ENCODE peak calls at places on chromosomes 16 and 17, in six cellular contexts. M is endothelial cell, R is astrocyte, O is GM06990, V is cardiac muscle cell, E is AG10803. I is an unnamed sample.

GRCh38 chr16:50517450-50518252 is 30.5 kb upstream of the NKD1 start:
- DNase-seq in M (no peak), R (no peak), O (no peak), V (no peak), E (no peak), I (no peak)

GRCh38 chr16:66296591-66296990 is 69.9 kb upstream of the CDH5 start:
- DNase-seq in M (no peak), R (no peak), O (no peak), V (no peak), E (no peak), I (no peak)

GRCh38 chr17:22304667-22305303 is 612.5 kb downstream of the KCNJ18 start:
- DNase-seq in M (no peak), R (no peak), O (no peak), V (no peak), E (no peak), I (no peak)

GRCh38 chr16:26599786-26600107 is 467.0 kb upstream of the C16orf82 start:
- DNase-seq in M (no peak), R (no peak), O (no peak), V (no peak), E (no peak), I (no peak)

GRCh38 chr17:40442392-40443195 is 656 bp upstream of the IGFBP4 start:
- DNase-seq in M (no peak), R (no peak), O (no peak), V (no peak), E (no peak), I (no peak)

GRCh38 chr16:9098377-9099090 is 7.1 kb downstream of the HAPSTR1 start:
- DNase-seq in M (no peak), R (no peak), O (no peak), V (no peak), E (no peak), I (no peak)

GRCh38 chr17:56557682-56558081 is 35.8 kb upstream of the NOG start:
- DNase-seq in M (no peak), R (no peak), O (no peak), V (peak; percentile 53), E (no peak), I (no peak)

GRCh38 chr16:59920054-59920453 is 1185.9 kb upstream of the GOT2 start:
- DNase-seq in M (no peak), R (no peak), O (no peak), V (no peak), E (no peak), I (no peak)

GRCh38 chr16:9713151-9713550 is 469.1 kb downstream of the GRIN2A start:
- DNase-seq in M (no peak), R (no peak), O (no peak), V (no peak), E (no peak), I (no peak)

GRCh38 chr17:34314279-34314678 is 5.0 kb upstream of the CCL8 start:
- DNase-seq in M (no peak), R (no peak), O (no peak), V (no peak), E (peak; percentile 92), I (peak; percentile 44)

GRCh38 chr17:32503251-32504165 is 16.7 kb downstream of the CDK5R1 start:
- DNase-seq in M (no peak), R (no peak), O (peak; percentile 79), V (no peak), E (no peak), I (peak; percentile 97)

GRCh38 chr17:80821546-80821945 is 170.1 kb upstream of the CHMP6 start:
- DNase-seq in M (no peak), R (no peak), O (no peak), V (no peak), E (no peak), I (no peak)

GRCh38 chr17:77697480-77698400 is 260.8 kb upstream of the TNRC6C start:
- DNase-seq in M (no peak), R (no peak), O (no peak), V (no peak), E (no peak), I (no peak)

GRCh38 chr16:6016530-6017184 is 919.1 kb upstream of the EEF2KMT start:
- DNase-seq in M (peak; percentile 47), R (peak; percentile 23), O (no peak), V (peak; percentile 82), E (no peak), I (no peak)

GRCh38 chr16:10600792-10601443 is 20.5 kb upstream of the EMP2 start:
- DNase-seq in M (no peak), R (peak; percentile 48), O (no peak), V (no peak), E (peak; percentile 81), I (peak; percentile 66)

GRCh38 chr17:64938925-64939474 is 19.7 kb upstream of the LRRC37A3 start:
- DNase-seq in M (peak; percentile 80), R (no peak), O (peak; percentile 37), V (peak; percentile 63), E (peak; percentile 15), I (peak; percentile 60)

GRCh38 chr16:5928476-5929055 is 831.0 kb upstream of the EEF2KMT start:
- DNase-seq in M (no peak), R (no peak), O (no peak), V (no peak), E (no peak), I (no peak)

GRCh38 chr16:59993101-59993500 is 1259.0 kb upstream of the GOT2 start:
- DNase-seq in M (no peak), R (no peak), O (no peak), V (no peak), E (no peak), I (no peak)

GRCh38 chr16:84864266-84864955 is 44.6 kb downstream of the CRISPLD2 start:
- DNase-seq in M (no peak), R (no peak), O (no peak), V (no peak), E (no peak), I (no peak)

GRCh38 chr17:66791337-66791736 is 43.6 kb upstream of the CACNG5 start:
- DNase-seq in M (no peak), R (no peak), O (no peak), V (no peak), E (no peak), I (no peak)

GRCh38 chr17:31900877-31901276 is 631 bp downstream of the UTP6 start:
- DNase-seq in M (no peak), R (no peak), O (no peak), V (peak; percentile 17), E (peak; percentile 44), I (peak; percentile 22)

GRCh38 chr16:65037558-65037957 is 84.3 kb downstream of the CDH11 start:
- DNase-seq in M (no peak), R (no peak), O (no peak), V (no peak), E (no peak), I (no peak)

GRCh38 chr17:31369266-31369665 is 22.2 kb upstream of the RAB11FIP4 start:
- DNase-seq in M (no peak), R (peak; percentile 36), O (no peak), V (no peak), E (peak; percentile 58), I (no peak)

GRCh38 chr16:12110361-12111107 is 134.0 kb downstream of the SNX29 start:
- DNase-seq in M (no peak), R (no peak), O (no peak), V (no peak), E (no peak), I (no peak)

GRCh38 chr17:65235284-65235683 is 98.1 kb downstream of the RGS9 start:
- DNase-seq in M (no peak), R (no peak), O (no peak), V (no peak), E (no peak), I (no peak)

GRCh38 chr16:70429888-70430666 is 8.8 kb downstream of the ST3GAL2 start:
- DNase-seq in M (no peak), R (no peak), O (peak; percentile 77), V (no peak), E (no peak), I (peak; percentile 72)

GRCh38 chr16:89695875-89696597 is 5.5 kb downstream of the SPATA2L start:
- DNase-seq in M (no peak), R (no peak), O (no peak), V (no peak), E (no peak), I (no peak)

DNA sequence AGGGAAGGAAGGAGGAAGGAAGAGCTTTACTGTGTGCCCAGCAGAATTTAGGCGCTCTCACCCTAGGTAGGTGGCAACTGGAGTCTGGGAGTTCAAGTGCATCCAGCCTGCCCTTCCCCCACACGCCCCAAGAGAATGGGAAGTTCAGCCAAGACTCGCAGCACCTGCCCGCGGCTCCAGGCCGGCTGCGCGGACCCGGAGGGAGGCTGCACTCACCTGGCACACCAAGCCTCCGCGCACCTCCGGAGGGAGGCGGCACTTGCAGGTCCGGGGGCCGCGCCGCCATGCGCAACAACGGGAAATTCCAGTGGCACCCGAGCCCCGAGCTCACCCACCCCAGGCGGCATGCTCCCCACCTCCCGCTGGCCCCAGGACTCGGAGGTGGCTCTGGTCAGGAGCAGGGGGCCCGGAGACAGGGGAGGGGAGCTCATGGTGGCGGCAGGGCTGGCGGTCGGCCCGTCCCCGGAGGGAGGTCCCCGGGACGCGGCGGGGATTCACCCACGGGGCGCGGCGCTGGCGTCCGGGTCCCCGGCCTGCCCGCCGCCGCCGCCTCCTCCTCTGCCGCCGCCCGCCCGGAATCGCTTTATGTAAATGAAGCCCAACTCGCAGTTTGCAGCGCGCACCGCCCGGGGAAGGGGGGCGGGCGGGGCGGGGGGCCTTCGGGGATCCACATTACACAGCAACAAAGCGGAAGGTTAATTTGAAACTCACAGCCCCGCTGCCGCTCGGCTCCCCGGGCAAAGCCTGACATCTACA is at the start of gene ZFHX3:
- DNase-seq in M (no peak), R (no peak), O (peak; percentile 84), V (peak; percentile 78), E (peak; percentile 73), I (peak; percentile 82)
- TF ChIP-seq CTCF in M (no peak), R (no peak), O (peak; percentile 29), V (no peak), E (peak; percentile 15), I (peak; percentile 28)

GRCh38 chr16:30352488-30353401 is 2.4 kb downstream of the CD2BP2 start:
- DNase-seq in M (no peak), R (no peak), O (no peak), V (no peak), E (no peak), I (no peak)
- TF ChIP-seq CTCF in M (peak; percentile 55), R (peak; percentile 12), O (peak; percentile 7), V (peak; percentile 27), E (no peak), I (no peak)

GRCh38 chr17:82062076-82062983 is 3.3 kb downstream of the DUS1L start:
- DNase-seq in M (no peak), R (no peak), O (peak; percentile 9), V (no peak), E (no peak), I (no peak)
- TF ChIP-seq CTCF in M (no peak), R (no peak), O (no peak), V (no peak), E (no peak), I (no peak)

GRCh38 chr16:7321661-7322060 is 11.0 kb upstream of the RBFOX1 start:
- DNase-seq in M (no peak), R (no peak), O (no peak), V (no peak), E (no peak), I (no peak)
- TF ChIP-seq CTCF in M (no peak), R (no peak), O (no peak), V (no peak), E (no peak), I (no peak)

DNA sequence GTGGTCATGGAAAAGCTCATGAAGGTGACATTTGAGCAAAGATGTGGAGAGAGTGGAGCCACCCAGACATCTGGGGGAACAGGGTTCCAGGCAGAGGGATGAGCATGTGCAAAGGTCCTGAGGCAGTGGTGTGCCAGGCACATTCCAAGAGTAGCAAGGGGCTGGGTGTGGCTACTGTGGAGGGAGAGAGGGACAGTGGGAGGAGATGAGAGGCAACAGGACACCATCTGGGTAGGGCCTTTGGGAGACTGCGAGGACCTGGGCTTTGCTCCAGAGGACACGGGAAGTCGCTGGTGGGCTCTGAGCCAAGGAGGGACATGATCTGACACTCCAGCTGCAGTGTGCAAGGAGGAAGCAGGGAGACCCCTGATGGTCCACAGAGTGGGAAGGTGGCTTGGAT is 56.8 kb upstream of the MED9 start:
- DNase-seq in M (no peak), R (no peak), O (no peak), V (no peak), E (peak; percentile 26), I (no peak)
- TF ChIP-seq CTCF in M (no peak), R (no peak), O (no peak), V (no peak), E (no peak), I (no peak)